ENCODE peak calls at places on chromosomes 3 and 15, in five cellular contexts. T is progenitor cell of endocrine pancreas, U is NCI-H2081, O is psoas muscle, R is NCI-H1105. D is an unnamed sample.

GRCh38 chr15:63902671-63903035 is 68.9 kb upstream of the HERC1 start:
- DNase-seq in T (no peak), U (no peak), O (no peak), R (no peak), D (no peak)

GRCh38 chr3:21752749-21753347 is 1.8 kb upstream of the ZNF385D start:
- DNase-seq in T (no peak), U (peak), O (no peak), R (peak), D (no peak)

GRCh38 chr3:160929595-160929994 is 173.6 kb downstream of the PPM1L start:
- DNase-seq in T (no peak), U (no peak), O (peak), R (no peak), D (no peak)

GRCh38 chr3:171175840-171176239 is 149.3 kb upstream of the SLC2A2 start:
- DNase-seq in T (no peak), U (no peak), O (no peak), R (no peak), D (no peak)

GRCh38 chr15:71559616-71560015 is 250.7 kb upstream of the NR2E3 start:
- DNase-seq in T (no peak), U (no peak), O (no peak), R (no peak), D (no peak)

GRCh38 chr15:100725121-100726069 is 123.0 kb downstream of the ASB7 start:
- DNase-seq in T (no peak), U (no peak), O (no peak), R (no peak), D (peak)

GRCh38 chr3:16288664-16289063 is 23.7 kb downstream of the OXNAD1 start:
- DNase-seq in T (no peak), U (no peak), O (peak), R (no peak), D (no peak)

GRCh38 chr15:71447328-71448250 is 332.3 kb downstream of the THSD4 start:
- DNase-seq in T (no peak), U (no peak), O (no peak), R (no peak), D (no peak)

GRCh38 chr15:65611888-65612615 is 1.1 kb upstream of the INTS14 start:
- DNase-seq in T (no peak), U (no peak), O (no peak), R (no peak), D (no peak)

GRCh38 chr15:69609176-69609575 is 156.6 kb downstream of the RPLP1 start:
- DNase-seq in T (no peak), U (no peak), O (no peak), R (no peak), D (no peak)

GRCh38 chr3:139074565-139075115 is 29.9 kb upstream of the PRR23C start:
- DNase-seq in T (no peak), U (no peak), O (no peak), R (no peak), D (no peak)

GRCh38 chr3:143951351-143951971 is 20.2 kb upstream of the DIPK2A start:
- DNase-seq in T (no peak), U (peak), O (no peak), R (no peak), D (no peak)

GRCh38 chr3:156304406-156304805 is 184.0 kb downstream of the KCNAB1 start:
- DNase-seq in T (no peak), U (no peak), O (no peak), R (no peak), D (no peak)

GRCh38 chr3:50078622-50079021 is 10.1 kb upstream of the RBM5 start:
- DNase-seq in T (no peak), U (no peak), O (no peak), R (no peak), D (no peak)

GRCh38 chr3:122668930-122669730 is 11.5 kb upstream of the PARP14 start:
- DNase-seq in T (no peak), U (no peak), O (no peak), R (no peak), D (no peak)

GRCh38 chr3:16551342-16551976 is 38.0 kb upstream of the RFTN1 start:
- DNase-seq in T (no peak), U (no peak), O (no peak), R (no peak), D (no peak)

GRCh38 chr3:123678108-123678511 is 93.3 kb upstream of the HACD2 start:
- DNase-seq in T (no peak), U (no peak), O (no peak), R (no peak), D (no peak)

GRCh38 chr15:76006136-76006778 is 6.0 kb downstream of the NRG4 start:
- DNase-seq in T (no peak), U (no peak), O (no peak), R (no peak), D (no peak)

GRCh38 chr15:67188551-67189218 is 65.8 kb downstream of the AAGAB start:
- DNase-seq in T (no peak), U (no peak), O (peak), R (no peak), D (no peak)

GRCh38 chr3:196356556-196356955 is 18.4 kb upstream of the TM4SF19 start:
- DNase-seq in T (no peak), U (no peak), O (no peak), R (no peak), D (no peak)

GRCh38 chr3:53190659-53191058 is 29.6 kb downstream of the PRKCD start:
- DNase-seq in T (no peak), U (no peak), O (peak), R (no peak), D (no peak)

GRCh38 chr3:50467932-50468331 is 35.5 kb downstream of the CACNA2D2 start:
- DNase-seq in T (no peak), U (no peak), O (no peak), R (no peak), D (no peak)

GRCh38 chr3:249587-250262 is 53.2 kb downstream of the CHL1 start:
- DNase-seq in T (no peak), U (no peak), O (no peak), R (no peak), D (no peak)

GRCh38 chr3:127815001-127815400 is 7.3 kb downstream of the MGLL start:
- DNase-seq in T (no peak), U (no peak), O (peak), R (no peak), D (no peak)

GRCh38 chr3:63920001-63920400 is 7.8 kb upstream of the SCAANT1 start:
- DNase-seq in T (no peak), U (no peak), O (no peak), R (no peak), D (no peak)

GRCh38 chr15:80779658-80780415 is 667 bp downstream of the CEMIP start:
- DNase-seq in T (no peak), U (peak), O (peak), R (no peak), D (no peak)

GRCh38 chr3:63135362-63135761 is 142.7 kb upstream of the SYNPR start:
- DNase-seq in T (no peak), U (no peak), O (no peak), R (no peak), D (no peak)

GRCh38 chr3:3258281-3258680 is 78.8 kb upstream of the CRBN start:
- DNase-seq in T (no peak), U (no peak), O (no peak), R (no peak), D (no peak)

GRCh38 chr3:3127432-3128010 is 781 bp downstream of the TRNT1 start:
- DNase-seq in T (no peak), U (no peak), O (no peak), R (no peak), D (no peak)

GRCh38 chr15:37017031-37017625 is 83.2 kb downstream of the MEIS2 start:
- DNase-seq in T (no peak), U (no peak), O (no peak), R (no peak), D (no peak)

GRCh38 chr3:197309528-197310361 is 11.3 kb upstream of the DLG1 start:
- DNase-seq in T (no peak), U (no peak), O (no peak), R (no peak), D (no peak)

GRCh38 chr3:134419214-134419965 is 45.1 kb upstream of the AMOTL2 start:
- DNase-seq in T (peak), U (no peak), O (no peak), R (no peak), D (no peak)

GRCh38 chr3:45224824-45225464 is 1.1 kb downstream of the TMEM158 start:
- DNase-seq in T (peak), U (peak), O (peak), R (peak), D (peak)

GRCh38 chr3:98901032-98901464 is 447 bp downstream of the DCBLD2 start:
- DNase-seq in T (peak), U (no peak), O (peak), R (peak), D (peak)

GRCh38 chr3:128278761-128279593 is 125.7 kb downstream of the EEFSEC start:
- DNase-seq in T (no peak), U (peak), O (peak), R (no peak), D (peak)

GRCh38 chr3:194104041-194104751 is 31.8 kb upstream of the HES1 start:
- DNase-seq in T (no peak), U (no peak), O (no peak), R (peak), D (no peak)

GRCh38 chr15:62462721-62463120 is 297.6 kb upstream of the C2CD4B start:
- DNase-seq in T (no peak), U (no peak), O (no peak), R (no peak), D (no peak)

GRCh38 chr15:70320077-70320830 is 222.5 kb upstream of the TLE3 start:
- DNase-seq in T (no peak), U (no peak), O (no peak), R (no peak), D (no peak)

GRCh38 chr3:28915711-28916481 is 365.0 kb upstream of the RBMS3 start:
- DNase-seq in T (no peak), U (peak), O (no peak), R (no peak), D (peak)

D was measured in aorta.